ENCODE peak calls at places on chromosome X, in four cellular contexts. V is fibroblast of the aortic adventitia, H is brain microvascular endothelial cell, L is tibial artery. J is an unnamed sample.

GRCh38 chrX:107571296-107571998 is 56.9 kb upstream of the PRPS1 start:
- DNase-seq in H (peak; percentile 92), L (no peak), V (peak; percentile 85), J (peak; percentile 91)

GRCh38 chrX:74835566-74835965 is 89.7 kb downstream of the NEXMIF start:
- DNase-seq in L (no peak), H (no peak), V (no peak), J (no peak)

GRCh38 chrX:9912341-9912740 is 54.8 kb upstream of the CLDN34 start:
- DNase-seq in H (no peak), L (no peak), V (no peak), J (no peak)

GRCh38 chrX:34884693-34885277 is 57.8 kb upstream of the FAM47B start:
- DNase-seq in L (no peak), V (peak; percentile 84), H (peak; percentile 71), J (peak; percentile 76)

GRCh38 chrX:115018040-115018647 is 728 bp upstream of the IL13RA2 start:
- DNase-seq in H (no peak), L (no peak), V (peak; percentile 26), J (no peak)

GRCh38 chrX:119734897-119735339 is 23.5 kb upstream of the SOWAHD start:
- DNase-seq in V (no peak), L (peak; percentile 70), H (no peak), J (no peak)

GRCh38 chrX:153717445-153717844 is 6.7 kb downstream of the BCAP31 start:
- DNase-seq in L (no peak), V (no peak), H (no peak), J (no peak)

GRCh38 chrX:154598656-154599055 is 13.7 kb downstream of the CTAG1A start:
- DNase-seq in H (no peak), L (no peak), V (no peak), J (no peak)

GRCh38 chrX:1558761-1559468 is 21.9 kb upstream of the P2RY8 start:
- DNase-seq in V (no peak), H (no peak), L (no peak), J (no peak)

GRCh38 chrX:1629244-1629643 is 14.4 kb downstream of the ASMT start:
- DNase-seq in L (no peak), H (no peak), V (no peak), J (no peak)

GRCh38 chrX:71525316-71525715 is 7.6 kb upstream of the OGT start:
- DNase-seq in L (no peak), H (no peak), V (no peak), J (no peak)

GRCh38 chrX:110853610-110854009 is 58.0 kb upstream of the CHRDL1 start:
- DNase-seq in V (peak; percentile 40), L (no peak), H (no peak), J (peak; percentile 14)

GRCh38 chrX:39518451-39519212 is 579.1 kb downstream of the BCOR start:
- DNase-seq in L (peak; percentile 72), H (no peak), V (peak; percentile 4), J (no peak)

GRCh38 chrX:80807606-80808159 is 2.0 kb downstream of the BRWD3 start:
- DNase-seq in L (no peak), V (peak; percentile 10), H (no peak), J (no peak)

GRCh38 chrX:49177338-49177833 is 5.7 kb downstream of the PLP2 start:
- DNase-seq in V (no peak), L (no peak), H (no peak), J (no peak)

GRCh38 chrX:101219116-101219839 is at the start of gene DRP2:
- DNase-seq in L (no peak), H (no peak), V (peak; percentile 35), J (peak; percentile 28)

GRCh38 chrX:107684956-107685385 is 56.7 kb downstream of the PRPS1 start:
- DNase-seq in L (peak; percentile 86), V (peak; percentile 48), H (peak; percentile 30), J (no peak)

GRCh38 chrX:25810202-25810601 is 327.9 kb upstream of the MAGEB18 start:
- DNase-seq in H (peak; percentile 42), V (peak; percentile 55), L (no peak), J (no peak)

GRCh38 chrX:68936186-68936585 is 107.4 kb downstream of the EFNB1 start:
- DNase-seq in H (no peak), V (no peak), L (no peak), J (no peak)

GRCh38 chrX:12987900-12988594 is 13.1 kb downstream of the TMSB4X start:
- DNase-seq in H (no peak), V (no peak), L (no peak), J (no peak)

GRCh38 chrX:71489540-71489939 is 43.4 kb upstream of the OGT start:
- DNase-seq in H (no peak), L (no peak), V (no peak), J (peak; percentile 1)

GRCh38 chrX:54842638-54843037 is 35.1 kb downstream of the MAGED2 start:
- DNase-seq in H (no peak), V (no peak), L (no peak), J (no peak)

GRCh38 chrX:51507551-51507950 is 11.2 kb upstream of the NUDT11 start:
- DNase-seq in H (no peak), L (no peak), V (no peak), J (no peak)

GRCh38 chrX:152632445-152633097 is 5.1 kb upstream of the GABRQ start:
- DNase-seq in L (no peak), H (peak; percentile 56), V (peak; percentile 57), J (peak; percentile 28)

GRCh38 chrX:73818200-73819116 is 255.5 kb downstream of the CHIC1 start:
- DNase-seq in V (no peak), H (no peak), L (no peak), J (no peak)

GRCh38 chrX:55007633-55008032 is 7.5 kb downstream of the APEX2 start:
- DNase-seq in V (peak; percentile 73), H (peak; percentile 59), L (no peak), J (peak; percentile 43)

GRCh38 chrX:119234931-119235555 is 1.0 kb upstream of the PGRMC1 start:
- DNase-seq in L (no peak), V (peak; percentile 22), H (no peak), J (no peak)

GRCh38 chrX:23066588-23067281 is 67.0 kb downstream of the DDX53 start:
- DNase-seq in V (no peak), H (no peak), L (no peak), J (no peak)

GRCh38 chrX:43998374-43998773 is 25.2 kb upstream of the NDP start:
- DNase-seq in L (no peak), V (no peak), H (no peak), J (no peak)

GRCh38 chrX:153903991-153904957 is at the start of gene AVPR2:
- DNase-seq in H (no peak), L (no peak), V (no peak), J (no peak)

GRCh38 chrX:8649969-8650368 is 82.0 kb downstream of the ANOS1 start:
- DNase-seq in L (no peak), V (no peak), H (no peak), J (no peak)

GRCh38 chrX:67563469-67564448 is 19.9 kb downstream of the AR start:
- DNase-seq in H (peak; percentile 58), L (no peak), V (peak; percentile 88), J (no peak)

GRCh38 chrX:38968817-38969216 is 167.6 kb downstream of the MID1IP1 start:
- DNase-seq in H (no peak), L (no peak), V (no peak), J (peak; percentile 0)

GRCh38 chrX:9609987-9610386 is 145.1 kb downstream of the TBL1X start:
- DNase-seq in V (no peak), L (no peak), H (no peak), J (no peak)

GRCh38 chrX:49988128-49988527 is 65.7 kb downstream of the CLCN5 start:
- DNase-seq in H (no peak), L (no peak), V (no peak), J (no peak)

GRCh38 chrX:16807548-16807947 is 21.3 kb downstream of the TXLNG start:
- DNase-seq in V (peak; percentile 12), H (no peak), L (no peak), J (no peak)
- TF ChIP-seq CTCF in V (peak; percentile 20), H (no peak), L (peak; percentile 13), J (no peak)

DNA sequence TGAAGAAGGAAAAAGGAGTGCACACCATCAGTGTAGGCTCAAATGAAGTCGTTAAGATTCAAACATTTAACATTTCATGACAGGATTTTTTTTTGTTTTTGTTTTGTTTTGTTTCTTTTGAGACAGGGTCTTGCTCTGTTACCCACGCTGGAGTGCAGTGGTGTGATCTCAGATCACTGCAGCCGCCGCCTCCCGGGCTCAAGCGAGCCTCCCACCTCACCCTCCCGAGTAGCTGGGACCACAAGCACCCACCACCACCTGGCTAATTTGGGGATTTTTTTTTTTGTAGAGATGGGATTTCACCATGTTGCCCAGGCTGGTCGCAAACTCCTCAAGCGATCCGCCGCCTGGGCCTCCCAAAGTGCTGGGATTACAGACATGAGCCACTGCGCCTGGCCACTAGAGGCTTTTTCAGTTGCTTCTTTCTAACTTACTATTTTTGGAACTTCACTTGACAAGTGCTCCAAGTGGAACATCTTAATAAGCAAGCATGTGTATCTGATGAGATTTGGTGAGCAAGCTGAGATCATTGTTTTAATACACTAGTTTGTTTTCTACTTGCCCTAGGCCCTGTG is 78.9 kb upstream of the CNKSR2 start:
- DNase-seq in H (no peak), V (no peak), L (no peak), J (no peak)
- TF ChIP-seq CTCF in H (no peak), V (no peak), L (no peak), J (no peak)

DNA sequence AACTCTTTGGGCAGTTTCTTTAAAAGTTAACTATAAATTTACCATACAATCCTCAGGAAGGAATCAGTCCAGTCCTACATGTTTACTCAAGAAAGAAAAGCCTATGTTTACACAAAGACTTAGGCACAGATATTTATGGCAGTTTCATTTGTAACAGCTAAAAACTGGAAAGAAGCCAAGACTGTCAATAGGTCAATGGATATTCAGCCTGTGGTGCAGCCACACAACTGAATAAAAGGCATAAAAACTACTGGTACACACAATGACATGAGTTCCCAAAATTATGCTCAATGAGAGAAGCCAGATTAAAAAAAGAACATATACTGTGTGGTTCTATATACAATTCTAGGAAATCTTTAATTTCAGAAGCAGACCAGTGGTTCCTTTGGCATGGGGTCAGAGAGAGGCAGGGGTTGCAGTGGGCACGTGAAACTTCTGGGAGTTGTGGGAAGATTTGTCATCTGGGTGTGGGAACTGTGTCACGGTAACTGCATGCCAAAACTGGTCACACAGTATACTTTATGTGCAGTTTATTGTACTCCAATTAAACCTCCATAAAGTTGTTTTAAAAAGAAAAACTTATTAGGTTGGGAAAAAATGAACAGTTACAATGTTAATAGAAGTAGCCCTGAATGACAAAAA is 26.8 kb upstream of the STS start:
- DNase-seq in L (no peak), H (no peak), V (peak; percentile 29), J (no peak)
- TF ChIP-seq CTCF in L (no peak), H (no peak), V (no peak), J (no peak)

DNA sequence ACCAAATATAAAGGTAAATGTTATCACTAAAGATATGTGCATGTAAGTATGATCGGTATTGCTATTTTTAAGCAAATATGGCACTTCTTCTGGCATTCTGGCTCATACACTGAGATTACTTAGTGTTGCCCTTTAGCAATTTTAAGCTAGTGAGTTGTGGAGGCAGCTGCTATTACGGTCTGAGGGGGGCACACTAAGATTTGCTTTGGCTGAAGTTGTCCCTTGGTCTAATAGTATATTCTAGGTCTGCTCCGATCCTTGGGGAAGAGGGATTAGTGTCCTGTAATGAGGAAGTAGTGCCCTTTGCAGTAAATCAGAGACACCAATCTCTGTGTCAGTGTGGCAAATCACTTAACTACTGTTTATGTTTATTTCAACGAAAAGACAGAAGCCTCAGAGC is 196.5 kb upstream of the FTHL17 start:
- DNase-seq in H (no peak), L (no peak), V (no peak), J (no peak)
- TF ChIP-seq CTCF in H (peak; percentile 37), L (no peak), V (no peak), J (no peak)

J was measured in HFFc6.